ENCODE peak calls at places on chromosomes 12 and 14, in six cellular contexts. One of them, this sample, is unnamed.

GRCh38 chr14:101507306-101508150 is 53.8 kb upstream of the DIO3 start:
- DNase-seq in HT-29: no peak
- DNase-seq in HS-5: no peak
- DNase-seq in HTR-8/SVneo: no peak
- DNase-seq in AG08396: no peak
- DNase-seq in stimulated activated CD8-positive, alpha-beta memory T cell treated with anti-CD3 and anti-CD28 coated beads, Interleukin-4, amount 100 ng/mL, for 1 hour: no peak
- DNase-seq in this sample: no peak

GRCh38 chr14:50758279-50758678 is 72.7 kb downstream of the NIN start:
- DNase-seq in stimulated activated CD8-positive, alpha-beta memory T cell treated with anti-CD3 and anti-CD28 coated beads, Interleukin-4, amount 100 ng/mL, for 1 hour: no peak
- DNase-seq in AG08396: no peak
- DNase-seq in HTR-8/SVneo: no peak
- DNase-seq in HS-5: no peak
- DNase-seq in HT-29: no peak
- DNase-seq in this sample: no peak

GRCh38 chr14:99630202-99630601 is 14.7 kb upstream of the HHIPL1 start:
- DNase-seq in HTR-8/SVneo: no peak
- DNase-seq in HT-29: no peak
- DNase-seq in HS-5: no peak
- DNase-seq in stimulated activated CD8-positive, alpha-beta memory T cell treated with anti-CD3 and anti-CD28 coated beads, Interleukin-4, amount 100 ng/mL, for 1 hour: no peak
- DNase-seq in AG08396: no peak
- DNase-seq in this sample: no peak

GRCh38 chr14:99838555-99839193 is 45.5 kb downstream of the EML1 start:
- DNase-seq in HS-5: no peak
- DNase-seq in AG08396: peak
- DNase-seq in stimulated activated CD8-positive, alpha-beta memory T cell treated with anti-CD3 and anti-CD28 coated beads, Interleukin-4, amount 100 ng/mL, for 1 hour: no peak
- DNase-seq in HTR-8/SVneo: peak
- DNase-seq in HT-29: no peak
- DNase-seq in this sample: peak

GRCh38 chr14:72710212-72710611 is 183.7 kb downstream of the DPF3 start:
- DNase-seq in HS-5: no peak
- DNase-seq in HT-29: no peak
- DNase-seq in HTR-8/SVneo: no peak
- DNase-seq in AG08396: no peak
- DNase-seq in stimulated activated CD8-positive, alpha-beta memory T cell treated with anti-CD3 and anti-CD28 coated beads, Interleukin-4, amount 100 ng/mL, for 1 hour: no peak
- DNase-seq in this sample: peak

GRCh38 chr12:3837049-3837448 is 36.1 kb downstream of the PARP11 start:
- DNase-seq in HTR-8/SVneo: no peak
- DNase-seq in HS-5: no peak
- DNase-seq in AG08396: no peak
- DNase-seq in HT-29: no peak
- DNase-seq in stimulated activated CD8-positive, alpha-beta memory T cell treated with anti-CD3 and anti-CD28 coated beads, Interleukin-4, amount 100 ng/mL, for 1 hour: no peak
- DNase-seq in this sample: no peak

GRCh38 chr12:123720141-123720814 is 8.1 kb downstream of the ATP6V0A2 start:
- DNase-seq in HTR-8/SVneo: no peak
- DNase-seq in HS-5: no peak
- DNase-seq in stimulated activated CD8-positive, alpha-beta memory T cell treated with anti-CD3 and anti-CD28 coated beads, Interleukin-4, amount 100 ng/mL, for 1 hour: no peak
- DNase-seq in AG08396: no peak
- DNase-seq in HT-29: no peak
- DNase-seq in this sample: no peak

GRCh38 chr14:93997933-93998870 is 1.1 kb downstream of the CCDC197 start:
- DNase-seq in HTR-8/SVneo: no peak
- DNase-seq in stimulated activated CD8-positive, alpha-beta memory T cell treated with anti-CD3 and anti-CD28 coated beads, Interleukin-4, amount 100 ng/mL, for 1 hour: no peak
- DNase-seq in AG08396: no peak
- DNase-seq in HS-5: no peak
- DNase-seq in HT-29: no peak
- DNase-seq in this sample: no peak

GRCh38 chr12:108630481-108631207 is 3.0 kb downstream of the SELPLG start:
- DNase-seq in HTR-8/SVneo: peak
- DNase-seq in stimulated activated CD8-positive, alpha-beta memory T cell treated with anti-CD3 and anti-CD28 coated beads, Interleukin-4, amount 100 ng/mL, for 1 hour: no peak
- DNase-seq in AG08396: no peak
- DNase-seq in HS-5: peak
- DNase-seq in HT-29: no peak
- DNase-seq in this sample: peak

GRCh38 chr12:49503674-49504180 is 35.1 kb upstream of the KCNH3 start:
- DNase-seq in HS-5: no peak
- DNase-seq in AG08396: no peak
- DNase-seq in stimulated activated CD8-positive, alpha-beta memory T cell treated with anti-CD3 and anti-CD28 coated beads, Interleukin-4, amount 100 ng/mL, for 1 hour: no peak
- DNase-seq in HT-29: peak
- DNase-seq in HTR-8/SVneo: peak
- DNase-seq in this sample: no peak

GRCh38 chr12:124592050-124592449 is 24.6 kb upstream of the NCOR2 start:
- DNase-seq in HS-5: peak
- DNase-seq in AG08396: peak
- DNase-seq in HTR-8/SVneo: no peak
- DNase-seq in stimulated activated CD8-positive, alpha-beta memory T cell treated with anti-CD3 and anti-CD28 coated beads, Interleukin-4, amount 100 ng/mL, for 1 hour: no peak
- DNase-seq in HT-29: no peak
- DNase-seq in this sample: peak

GRCh38 chr12:128783129-128783574 is 40.6 kb downstream of the SLC15A4 start:
- DNase-seq in HS-5: no peak
- DNase-seq in HTR-8/SVneo: no peak
- DNase-seq in AG08396: peak
- DNase-seq in stimulated activated CD8-positive, alpha-beta memory T cell treated with anti-CD3 and anti-CD28 coated beads, Interleukin-4, amount 100 ng/mL, for 1 hour: no peak
- DNase-seq in HT-29: no peak
- DNase-seq in this sample: peak

GRCh38 chr12:56010112-56010570 is 10.7 kb upstream of the IKZF4 start:
- DNase-seq in HTR-8/SVneo: no peak
- DNase-seq in AG08396: no peak
- DNase-seq in HS-5: no peak
- DNase-seq in stimulated activated CD8-positive, alpha-beta memory T cell treated with anti-CD3 and anti-CD28 coated beads, Interleukin-4, amount 100 ng/mL, for 1 hour: no peak
- DNase-seq in HT-29: no peak
- DNase-seq in this sample: no peak

GRCh38 chr14:77222546-77223225 is 41.1 kb downstream of the TMEM63C start:
- DNase-seq in HS-5: no peak
- DNase-seq in HTR-8/SVneo: no peak
- DNase-seq in HT-29: no peak
- DNase-seq in AG08396: no peak
- DNase-seq in stimulated activated CD8-positive, alpha-beta memory T cell treated with anti-CD3 and anti-CD28 coated beads, Interleukin-4, amount 100 ng/mL, for 1 hour: no peak
- DNase-seq in this sample: no peak

GRCh38 chr12:116384175-116384574 is 106.7 kb upstream of the MED13L start:
- DNase-seq in HS-5: no peak
- DNase-seq in HT-29: no peak
- DNase-seq in HTR-8/SVneo: no peak
- DNase-seq in AG08396: no peak
- DNase-seq in stimulated activated CD8-positive, alpha-beta memory T cell treated with anti-CD3 and anti-CD28 coated beads, Interleukin-4, amount 100 ng/mL, for 1 hour: no peak
- DNase-seq in this sample: no peak

GRCh38 chr14:21087294-21088091 is 11.0 kb downstream of the ZNF219 start:
- DNase-seq in HT-29: no peak
- DNase-seq in HTR-8/SVneo: peak
- DNase-seq in stimulated activated CD8-positive, alpha-beta memory T cell treated with anti-CD3 and anti-CD28 coated beads, Interleukin-4, amount 100 ng/mL, for 1 hour: no peak
- DNase-seq in HS-5: peak
- DNase-seq in AG08396: peak
- DNase-seq in this sample: peak

GRCh38 chr14:20707622-20708021 is 19.1 kb downstream of the ANG start:
- DNase-seq in AG08396: no peak
- DNase-seq in HS-5: no peak
- DNase-seq in HTR-8/SVneo: no peak
- DNase-seq in HT-29: peak
- DNase-seq in stimulated activated CD8-positive, alpha-beta memory T cell treated with anti-CD3 and anti-CD28 coated beads, Interleukin-4, amount 100 ng/mL, for 1 hour: no peak
- DNase-seq in this sample: no peak